ENCODE peak calls at places on chromosomes 7 and 10, in eight cellular contexts. G is tibial nerve, X is H4, S is activated gamma-delta T cell treated with Interleukin-2 at 50 U/mL for 16 hours, L is heart left ventricle, N is GM18507, H is H7, I is GM13976. J is an unnamed sample.
A peak's percentile ranks its signal among the peaks of the same experiment; 100 is the strongest.

GRCh38 chr7:96837583-96837982 is 127.9 kb upstream of the SEM1 start:
- DNase-seq in H (no peak), I (peak; percentile 33), S (peak; percentile 9), N (peak; percentile 7), L (no peak), X (no peak), G (no peak), J (peak; percentile 10)

GRCh38 chr10:10627414-10627813 is 390.3 kb upstream of the CELF2 start:
- DNase-seq in G (no peak), X (no peak), N (no peak), S (no peak), L (no peak), I (no peak), H (no peak), J (no peak)

GRCh38 chr10:72567884-72568283 is 58.0 kb downstream of the MICU1 start:
- DNase-seq in L (no peak), I (peak; percentile 20), G (no peak), X (no peak), H (peak; percentile 43), S (no peak), N (no peak), J (no peak)

GRCh38 chr7:129702316-129702715 is 90.8 kb downstream of the NRF1 start:
- DNase-seq in G (no peak), N (no peak), L (no peak), I (no peak), H (no peak), S (no peak), X (no peak), J (no peak)

GRCh38 chr7:92520024-92520423 is 8.3 kb downstream of the PEX1 start:
- DNase-seq in S (no peak), H (no peak), G (no peak), L (no peak), I (no peak), N (no peak), X (no peak), J (no peak)

GRCh38 chr10:75399461-75400162 is 2.0 kb downstream of the ZNF503 start:
- DNase-seq in X (peak; percentile 54), I (peak; percentile 75), S (peak; percentile 33), G (peak; percentile 77), H (peak; percentile 91), L (peak; percentile 84), N (no peak), J (peak; percentile 62)

GRCh38 chr10:120799849-120800248 is 51.3 kb upstream of the WDR11 start:
- DNase-seq in N (no peak), I (no peak), X (no peak), L (no peak), H (no peak), G (no peak), S (no peak), J (no peak)

GRCh38 chr7:22896917-22897316 is 74.3 kb upstream of the TOMM7 start:
- DNase-seq in S (no peak), X (no peak), N (no peak), I (no peak), L (no peak), H (no peak), G (no peak), J (no peak)

GRCh38 chr10:100696477-100696901 is 48.9 kb upstream of the PAX2 start:
- DNase-seq in N (peak; percentile 9), X (no peak), S (no peak), L (no peak), H (no peak), G (no peak), I (no peak), J (no peak)

GRCh38 chr7:31051598-31052503 is at the start of gene ADCYAP1R1:
- DNase-seq in L (peak; percentile 51), N (no peak), H (peak; percentile 99), S (no peak), X (no peak), I (no peak), G (no peak), J (peak; percentile 29)

GRCh38 chr10:22105270-22105669 is 101.7 kb upstream of the DNAJC1 start:
- DNase-seq in H (no peak), I (no peak), G (no peak), S (no peak), X (no peak), L (no peak), N (no peak), J (no peak)

GRCh38 chr7:66054063-66054462 is 21.6 kb upstream of the ASL start:
- DNase-seq in S (no peak), H (no peak), X (no peak), G (no peak), N (no peak), I (no peak), L (no peak), J (no peak)

GRCh38 chr7:123615344-123615743 is 13.7 kb downstream of the ASB15 start:
- DNase-seq in N (no peak), X (peak; percentile 22), I (no peak), H (no peak), S (no peak), G (no peak), L (no peak), J (no peak)

GRCh38 chr10:99779335-99779734 is 3.1 kb upstream of the ABCC2 start:
- DNase-seq in S (no peak), L (peak; percentile 7), H (no peak), X (peak; percentile 92), I (no peak), N (no peak), G (no peak), J (no peak)

GRCh38 chr10:115826391-115826790 is 446.6 kb downstream of the GFRA1 start:
- DNase-seq in N (no peak), H (no peak), X (no peak), I (no peak), S (no peak), L (no peak), G (no peak), J (no peak)

GRCh38 chr7:85237721-85238120 is 50.9 kb upstream of the SEMA3D start:
- DNase-seq in H (no peak), S (no peak), L (no peak), X (peak; percentile 49), N (no peak), I (no peak), G (no peak), J (no peak)

GRCh38 chr10:118276203-118276602 is 65.9 kb downstream of the FAM204A start:
- DNase-seq in N (no peak), G (no peak), I (no peak), L (no peak), X (no peak), H (no peak), S (no peak), J (no peak)

GRCh38 chr7:17690030-17690429 is 250.3 kb downstream of the SNX13 start:
- DNase-seq in X (peak; percentile 96), S (no peak), H (no peak), I (peak; percentile 15), G (no peak), N (no peak), L (no peak), J (no peak)

GRCh38 chr10:59950105-59950504 is 43.7 kb upstream of the CCDC6 start:
- DNase-seq in S (no peak), L (no peak), H (no peak), X (no peak), I (no peak), N (no peak), G (no peak), J (no peak)

GRCh38 chr10:117681104-117681503 is 138.6 kb downstream of the EMX2 start:
- DNase-seq in N (no peak), H (no peak), S (no peak), L (no peak), G (no peak), I (no peak), X (no peak), J (no peak)

J was measured in GM12891.